ENCODE peak calls at places on chromosomes 4 and X, in eight cellular contexts. One of them, this sample, is unnamed.

GRCh38 chr4:95637047-95637600 is 88.4 kb upstream of the UNC5C start:
- DNase-seq in tibial nerve: no peak
- DNase-seq in upper lobe of left lung: no peak
- DNase-seq in endothelial cell of umbilical vein: peak; percentile 46
- DNase-seq in lower leg skin: no peak
- DNase-seq in transverse colon: no peak
- DNase-seq in IMR-90: no peak
- DNase-seq in uterus: no peak
- DNase-seq in this sample: no peak

GRCh38 chr4:173745765-173746164 is 215.7 kb upstream of the HAND2 start:
- DNase-seq in tibial nerve: no peak
- DNase-seq in upper lobe of left lung: no peak
- DNase-seq in endothelial cell of umbilical vein: no peak
- DNase-seq in lower leg skin: no peak
- DNase-seq in transverse colon: no peak
- DNase-seq in IMR-90: no peak
- DNase-seq in uterus: no peak
- DNase-seq in this sample: no peak

GRCh38 chr4:153988446-153988845 is 199.6 kb upstream of the SFRP2 start:
- DNase-seq in tibial nerve: no peak
- DNase-seq in upper lobe of left lung: no peak
- DNase-seq in endothelial cell of umbilical vein: no peak
- DNase-seq in lower leg skin: no peak
- DNase-seq in transverse colon: no peak
- DNase-seq in IMR-90: no peak
- DNase-seq in uterus: no peak
- DNase-seq in this sample: no peak

GRCh38 chr4:3871181-3871852 is 105.1 kb downstream of the ADRA2C start:
- DNase-seq in tibial nerve: no peak
- DNase-seq in upper lobe of left lung: peak; percentile 78
- DNase-seq in endothelial cell of umbilical vein: no peak
- DNase-seq in lower leg skin: no peak
- DNase-seq in transverse colon: no peak
- DNase-seq in IMR-90: no peak
- DNase-seq in uterus: no peak
- DNase-seq in this sample: peak; percentile 30

GRCh38 chr4:140238353-140239041 is 84.5 kb upstream of the MAML3 start:
- DNase-seq in tibial nerve: peak; percentile 84
- DNase-seq in upper lobe of left lung: peak; percentile 57
- DNase-seq in endothelial cell of umbilical vein: peak; percentile 29
- DNase-seq in lower leg skin: peak; percentile 95
- DNase-seq in transverse colon: peak; percentile 84
- DNase-seq in IMR-90: peak; percentile 77
- DNase-seq in uterus: peak; percentile 93
- DNase-seq in this sample: peak; percentile 63

GRCh38 chr4:4762909-4763814 is 96.3 kb upstream of the MSX1 start:
- DNase-seq in tibial nerve: no peak
- DNase-seq in upper lobe of left lung: no peak
- DNase-seq in endothelial cell of umbilical vein: no peak
- DNase-seq in lower leg skin: peak; percentile 72
- DNase-seq in transverse colon: no peak
- DNase-seq in IMR-90: peak; percentile 59
- DNase-seq in uterus: no peak
- DNase-seq in this sample: no peak

GRCh38 chr4:165612936-165613335 is 234.1 kb downstream of the CPE start:
- DNase-seq in tibial nerve: no peak
- DNase-seq in upper lobe of left lung: no peak
- DNase-seq in endothelial cell of umbilical vein: no peak
- DNase-seq in lower leg skin: no peak
- DNase-seq in transverse colon: no peak
- DNase-seq in IMR-90: no peak
- DNase-seq in uterus: no peak
- DNase-seq in this sample: no peak

GRCh38 chr4:169243808-169244207 is 26.9 kb downstream of the SH3RF1 start:
- DNase-seq in tibial nerve: no peak
- DNase-seq in upper lobe of left lung: no peak
- DNase-seq in endothelial cell of umbilical vein: peak; percentile 67
- DNase-seq in lower leg skin: no peak
- DNase-seq in transverse colon: no peak
- DNase-seq in IMR-90: peak; percentile 61
- DNase-seq in uterus: no peak
- DNase-seq in this sample: no peak

GRCh38 chr4:102623622-102624021 is 122.5 kb downstream of the NFKB1 start:
- DNase-seq in tibial nerve: no peak
- DNase-seq in upper lobe of left lung: no peak
- DNase-seq in endothelial cell of umbilical vein: peak; percentile 30
- DNase-seq in lower leg skin: peak; percentile 79
- DNase-seq in transverse colon: no peak
- DNase-seq in IMR-90: peak; percentile 71
- DNase-seq in uterus: no peak
- DNase-seq in this sample: no peak

GRCh38 chr4:69210911-69211310 is 3.6 kb downstream of the UGT2B11 start:
- DNase-seq in tibial nerve: no peak
- DNase-seq in upper lobe of left lung: no peak
- DNase-seq in endothelial cell of umbilical vein: no peak
- DNase-seq in lower leg skin: no peak
- DNase-seq in transverse colon: no peak
- DNase-seq in IMR-90: no peak
- DNase-seq in uterus: no peak
- DNase-seq in this sample: no peak

GRCh38 chrX:133497356-133497755 is 82.1 kb upstream of the GPC4 start:
- DNase-seq in tibial nerve: no peak
- DNase-seq in upper lobe of left lung: no peak
- DNase-seq in endothelial cell of umbilical vein: no peak
- DNase-seq in lower leg skin: peak; percentile 61
- DNase-seq in transverse colon: no peak
- DNase-seq in IMR-90: no peak
- DNase-seq in uterus: no peak
- DNase-seq in this sample: no peak

GRCh38 chr4:53313510-53313909 is 52.4 kb downstream of the SCFD2 start:
- DNase-seq in tibial nerve: no peak
- DNase-seq in upper lobe of left lung: no peak
- DNase-seq in endothelial cell of umbilical vein: no peak
- DNase-seq in lower leg skin: no peak
- DNase-seq in transverse colon: no peak
- DNase-seq in IMR-90: peak; percentile 44
- DNase-seq in uterus: no peak
- DNase-seq in this sample: no peak

GRCh38 chrX:45077748-45078424 is 122.8 kb downstream of the DIPK2B start:
- DNase-seq in tibial nerve: no peak
- DNase-seq in upper lobe of left lung: no peak
- DNase-seq in endothelial cell of umbilical vein: no peak
- DNase-seq in lower leg skin: no peak
- DNase-seq in transverse colon: no peak
- DNase-seq in IMR-90: no peak
- DNase-seq in uterus: no peak
- DNase-seq in this sample: no peak

GRCh38 chr4:76896731-76897521 is 1.0 kb downstream of the SOWAHB start:
- DNase-seq in tibial nerve: no peak
- DNase-seq in upper lobe of left lung: peak; percentile 88
- DNase-seq in endothelial cell of umbilical vein: peak; percentile 35
- DNase-seq in lower leg skin: no peak
- DNase-seq in transverse colon: peak; percentile 58
- DNase-seq in IMR-90: peak; percentile 18
- DNase-seq in uterus: no peak
- DNase-seq in this sample: peak; percentile 62

GRCh38 chr4:105895324-105895608 is at the start of gene NPNT:
- DNase-seq in tibial nerve: no peak
- DNase-seq in upper lobe of left lung: peak; percentile 92
- DNase-seq in endothelial cell of umbilical vein: no peak
- DNase-seq in lower leg skin: no peak
- DNase-seq in transverse colon: peak; percentile 44
- DNase-seq in IMR-90: no peak
- DNase-seq in uterus: no peak
- DNase-seq in this sample: peak; percentile 80

GRCh38 chr4:155900402-155900801 is 3.1 kb upstream of the TDO2 start:
- DNase-seq in tibial nerve: no peak
- DNase-seq in upper lobe of left lung: no peak
- DNase-seq in endothelial cell of umbilical vein: no peak
- DNase-seq in lower leg skin: no peak
- DNase-seq in transverse colon: no peak
- DNase-seq in IMR-90: peak; percentile 72
- DNase-seq in uterus: no peak
- DNase-seq in this sample: no peak

GRCh38 chr4:92387459-92388069 is 83.8 kb downstream of the GRID2 start:
- DNase-seq in tibial nerve: peak; percentile 10
- DNase-seq in upper lobe of left lung: no peak
- DNase-seq in endothelial cell of umbilical vein: peak; percentile 63
- DNase-seq in lower leg skin: no peak
- DNase-seq in transverse colon: no peak
- DNase-seq in IMR-90: peak; percentile 53
- DNase-seq in uterus: no peak
- DNase-seq in this sample: peak; percentile 13

GRCh38 chr4:153651041-153651960 is 32.8 kb upstream of the TLR2 start:
- DNase-seq in tibial nerve: peak; percentile 49
- DNase-seq in upper lobe of left lung: no peak
- DNase-seq in endothelial cell of umbilical vein: no peak
- DNase-seq in lower leg skin: no peak
- DNase-seq in transverse colon: peak; percentile 28
- DNase-seq in IMR-90: no peak
- DNase-seq in uterus: no peak
- DNase-seq in this sample: peak; percentile 77

GRCh38 chr4:45482346-45482745 is 641.5 kb downstream of the GABRG1 start:
- DNase-seq in tibial nerve: no peak
- DNase-seq in upper lobe of left lung: no peak
- DNase-seq in endothelial cell of umbilical vein: no peak
- DNase-seq in lower leg skin: no peak
- DNase-seq in transverse colon: no peak
- DNase-seq in IMR-90: no peak
- DNase-seq in uterus: no peak
- DNase-seq in this sample: no peak

DNA sequence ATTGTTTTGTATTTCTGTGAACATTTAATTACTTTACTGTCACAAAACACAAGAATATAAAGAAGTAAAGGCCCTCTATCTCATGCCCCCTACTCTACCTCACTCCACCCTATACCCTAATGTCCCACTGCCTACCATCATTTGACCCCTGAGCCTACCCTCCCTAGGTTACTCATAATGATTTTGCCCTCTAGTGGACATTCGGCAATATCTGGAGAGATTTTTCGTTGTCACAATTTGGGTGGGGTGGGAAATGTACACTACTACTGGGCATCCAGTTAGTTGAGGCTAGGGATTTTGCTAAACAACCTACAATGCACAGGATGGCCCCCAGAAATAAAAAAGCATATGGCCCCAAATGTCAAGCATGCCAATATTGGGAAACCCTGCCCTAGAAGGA is 10.2 kb downstream of the TEX13A start:
- DNase-seq in tibial nerve: no peak
- DNase-seq in upper lobe of left lung: no peak
- DNase-seq in endothelial cell of umbilical vein: no peak
- DNase-seq in lower leg skin: no peak
- DNase-seq in transverse colon: no peak
- DNase-seq in IMR-90: no peak
- DNase-seq in uterus: no peak
- DNase-seq in this sample: no peak
- TF ChIP-seq CTCF in tibial nerve: no peak
- TF ChIP-seq CTCF in upper lobe of left lung: no peak
- TF ChIP-seq CTCF in endothelial cell of umbilical vein: no peak
- TF ChIP-seq CTCF in lower leg skin: no peak
- TF ChIP-seq CTCF in transverse colon: no peak
- TF ChIP-seq CTCF in IMR-90: no peak
- TF ChIP-seq CTCF in uterus: no peak
- TF ChIP-seq CTCF in this sample: no peak

GRCh38 chrX:68692651-68693050 is 45.2 kb downstream of the STARD8 start:
- DNase-seq in tibial nerve: no peak
- DNase-seq in upper lobe of left lung: no peak
- DNase-seq in endothelial cell of umbilical vein: no peak
- DNase-seq in lower leg skin: no peak
- DNase-seq in transverse colon: no peak
- DNase-seq in IMR-90: peak; percentile 53
- DNase-seq in uterus: no peak
- DNase-seq in this sample: no peak

GRCh38 chrX:68691921-68692320 is 44.5 kb downstream of the STARD8 start:
- DNase-seq in tibial nerve: no peak
- DNase-seq in upper lobe of left lung: no peak
- DNase-seq in endothelial cell of umbilical vein: no peak
- DNase-seq in lower leg skin: no peak
- DNase-seq in transverse colon: no peak
- DNase-seq in IMR-90: no peak
- DNase-seq in uterus: no peak
- DNase-seq in this sample: no peak

GRCh38 chrX:68694429-68695205 is 47.2 kb downstream of the STARD8 start:
- DNase-seq in tibial nerve: no peak
- DNase-seq in upper lobe of left lung: no peak
- DNase-seq in endothelial cell of umbilical vein: no peak
- DNase-seq in lower leg skin: no peak
- DNase-seq in transverse colon: no peak
- DNase-seq in IMR-90: no peak
- DNase-seq in uterus: no peak
- DNase-seq in this sample: no peak

GRCh38 chrX:68695206-68695845 is 47.9 kb downstream of the STARD8 start:
- DNase-seq in tibial nerve: no peak
- DNase-seq in upper lobe of left lung: no peak
- DNase-seq in endothelial cell of umbilical vein: no peak
- DNase-seq in lower leg skin: no peak
- DNase-seq in transverse colon: no peak
- DNase-seq in IMR-90: no peak
- DNase-seq in uterus: no peak
- DNase-seq in this sample: no peak

GRCh38 chrX:68693481-68694410 is 46.3 kb downstream of the STARD8 start:
- DNase-seq in tibial nerve: peak; percentile 52
- DNase-seq in upper lobe of left lung: peak; percentile 91
- DNase-seq in endothelial cell of umbilical vein: peak; percentile 75
- DNase-seq in lower leg skin: peak; percentile 92
- DNase-seq in transverse colon: peak; percentile 69
- DNase-seq in IMR-90: peak; percentile 50
- DNase-seq in uterus: peak; percentile 80
- DNase-seq in this sample: peak; percentile 83
- TF ChIP-seq POLR2A in tibial nerve: peak; percentile 63
- TF ChIP-seq POLR2A in upper lobe of left lung: peak; percentile 38
- TF ChIP-seq POLR2A in endothelial cell of umbilical vein: peak; percentile 67
- TF ChIP-seq POLR2A in lower leg skin: no peak
- TF ChIP-seq POLR2A in transverse colon: peak; percentile 47
- TF ChIP-seq POLR2A in IMR-90: peak; percentile 51
- TF ChIP-seq POLR2A in uterus: peak; percentile 62
- TF ChIP-seq POLR2A in this sample: peak; percentile 73

GRCh38 chr4:114109776-114110175 is 130.3 kb upstream of the ARSJ start:
- DNase-seq in tibial nerve: no peak
- DNase-seq in upper lobe of left lung: no peak
- DNase-seq in endothelial cell of umbilical vein: no peak
- DNase-seq in lower leg skin: no peak
- DNase-seq in transverse colon: no peak
- DNase-seq in IMR-90: no peak
- DNase-seq in uterus: no peak
- DNase-seq in this sample: no peak

GRCh38 chr4:114103908-114104307 is 124.5 kb upstream of the ARSJ start:
- DNase-seq in tibial nerve: no peak
- DNase-seq in upper lobe of left lung: no peak
- DNase-seq in endothelial cell of umbilical vein: no peak
- DNase-seq in lower leg skin: no peak
- DNase-seq in transverse colon: no peak
- DNase-seq in IMR-90: no peak
- DNase-seq in uterus: no peak
- DNase-seq in this sample: no peak

GRCh38 chr4:114108869-114109268 is 129.4 kb upstream of the ARSJ start:
- DNase-seq in tibial nerve: no peak
- DNase-seq in upper lobe of left lung: no peak
- DNase-seq in endothelial cell of umbilical vein: peak; percentile 35
- DNase-seq in lower leg skin: no peak
- DNase-seq in transverse colon: no peak
- DNase-seq in IMR-90: peak; percentile 65
- DNase-seq in uterus: no peak
- DNase-seq in this sample: no peak
- TF ChIP-seq CTCF in tibial nerve: no peak
- TF ChIP-seq CTCF in upper lobe of left lung: no peak
- TF ChIP-seq CTCF in endothelial cell of umbilical vein: no peak
- TF ChIP-seq CTCF in lower leg skin: no peak
- TF ChIP-seq CTCF in transverse colon: no peak
- TF ChIP-seq CTCF in IMR-90: no peak
- TF ChIP-seq CTCF in uterus: no peak
- TF ChIP-seq CTCF in this sample: no peak

GRCh38 chr4:24278693-24279092 is 305.7 kb downstream of the DHX15 start:
- DNase-seq in tibial nerve: no peak
- DNase-seq in upper lobe of left lung: no peak
- DNase-seq in endothelial cell of umbilical vein: no peak
- DNase-seq in lower leg skin: no peak
- DNase-seq in transverse colon: no peak
- DNase-seq in IMR-90: peak; percentile 73
- DNase-seq in uterus: no peak
- DNase-seq in this sample: no peak
- TF ChIP-seq POLR2A in tibial nerve: no peak
- TF ChIP-seq POLR2A in upper lobe of left lung: no peak
- TF ChIP-seq POLR2A in endothelial cell of umbilical vein: no peak
- TF ChIP-seq POLR2A in lower leg skin: no peak
- TF ChIP-seq POLR2A in transverse colon: no peak
- TF ChIP-seq POLR2A in IMR-90: no peak
- TF ChIP-seq POLR2A in uterus: no peak
- TF ChIP-seq POLR2A in this sample: no peak

This sample was measured in body of pancreas.